ENCODE peak calls at places on chromosome 11, in ten cellular contexts. V is lung, K is tibial artery, J is heart left ventricle, A is A549, C is breast epithelium, N is H1, R is upper lobe of right lung, I is HCT116, F is spleen. T is an unnamed sample.

GRCh38 chr11:116240661-116241060 is 532.1 kb downstream of the BUD13 start:
- DNase-seq in I (no peak), N (no peak), V (no peak), R (no peak), K (no peak), J (no peak), F (no peak), A (no peak), C (no peak), T (peak)

GRCh38 chr11:9385288-9385902 is 943 bp downstream of the IPO7 start:
- DNase-seq in C (peak), J (no peak), A (peak), N (no peak), V (no peak), F (no peak), I (no peak), R (no peak), K (no peak), T (no peak)

GRCh38 chr11:101390539-101390938 is 193.3 kb downstream of the TRPC6 start:
- DNase-seq in A (peak), J (no peak), F (no peak), I (peak), N (no peak), V (no peak), C (no peak), K (no peak), R (no peak), T (peak)

GRCh38 chr11:35165416-35166368 is 26.7 kb downstream of the CD44 start:
- DNase-seq in J (no peak), K (no peak), R (no peak), V (peak), N (no peak), A (peak), I (no peak), F (peak), C (peak), T (peak)

GRCh38 chr11:721913-722811 is 16.1 kb downstream of the EPS8L2 start:
- DNase-seq in V (no peak), R (peak), K (peak), J (no peak), I (no peak), C (no peak), A (no peak), F (peak), N (no peak), T (no peak)

GRCh38 chr11:26204839-26205238 is 127.1 kb upstream of the ANO3 start:
- DNase-seq in N (no peak), C (no peak), J (no peak), V (no peak), I (no peak), R (no peak), F (no peak), A (no peak), K (no peak), T (no peak)

GRCh38 chr11:126949066-126949945 is 51.3 kb downstream of the KIRREL3 start:
- DNase-seq in J (no peak), N (no peak), V (no peak), F (no peak), K (no peak), I (no peak), A (no peak), R (no peak), C (no peak), T (no peak)

GRCh38 chr11:69213964-69214363 is 58.2 kb downstream of the SMIM38 start:
- DNase-seq in F (no peak), I (no peak), A (no peak), R (no peak), J (no peak), N (no peak), C (no peak), K (no peak), V (no peak), T (no peak)

GRCh38 chr11:47918882-47919495 is 61.4 kb upstream of the PTPRJ start:
- DNase-seq in I (no peak), A (no peak), R (no peak), K (no peak), C (no peak), F (peak), J (no peak), N (no peak), V (no peak), T (peak)

GRCh38 chr11:128411149-128411548 is 176.2 kb downstream of the ETS1 start:
- DNase-seq in A (no peak), F (no peak), J (no peak), K (no peak), I (no peak), V (no peak), N (no peak), R (no peak), C (no peak), T (no peak)

GRCh38 chr11:82718307-82718706 is 15.4 kb downstream of the FAM181B start:
- DNase-seq in F (no peak), V (no peak), K (no peak), R (no peak), N (peak), J (no peak), A (peak), C (peak), I (peak), T (peak)

GRCh38 chr11:7664867-7665266 is 8.4 kb downstream of the CYB5R2 start:
- DNase-seq in I (no peak), F (no peak), A (no peak), R (no peak), N (peak), K (no peak), V (no peak), J (no peak), C (no peak), T (no peak)

GRCh38 chr11:95255523-95256165 is 24.6 kb upstream of the SESN3 start:
- DNase-seq in N (no peak), R (no peak), I (no peak), F (no peak), J (no peak), K (no peak), V (no peak), A (no peak), C (no peak), T (no peak)

GRCh38 chr11:73379189-73379880 is 3.1 kb downstream of the RELT start:
- DNase-seq in J (no peak), C (peak), V (peak), I (no peak), A (no peak), F (no peak), K (no peak), R (peak), N (no peak), T (no peak)

GRCh38 chr11:94030059-94030458 is 8.9 kb downstream of the HEPHL1 start:
- DNase-seq in J (no peak), A (no peak), C (no peak), I (no peak), R (no peak), V (no peak), N (no peak), F (no peak), K (no peak), T (no peak)

GRCh38 chr11:64206457-64207246 is at the start of gene FERMT3:
- DNase-seq in K (no peak), I (no peak), R (peak), F (peak), V (peak), A (no peak), C (no peak), J (peak), N (no peak), T (no peak)

GRCh38 chr11:110184974-110185597 is 91.9 kb downstream of the ZC3H12C start:
- DNase-seq in R (no peak), K (no peak), V (no peak), N (no peak), I (peak), F (no peak), C (no peak), A (no peak), J (no peak), T (peak)

GRCh38 chr11:75775056-75775455 is 6.5 kb downstream of the DGAT2 start:
- DNase-seq in C (no peak), I (no peak), N (no peak), V (no peak), K (no peak), R (no peak), J (no peak), A (no peak), F (peak), T (no peak)

GRCh38 chr11:112529071-112529470 is 268.4 kb upstream of the PLET1 start:
- DNase-seq in K (no peak), V (no peak), F (no peak), N (no peak), A (no peak), J (no peak), R (no peak), C (no peak), I (no peak), T (no peak)

GRCh38 chr11:69648679-69649575 is 8.0 kb downstream of the CCND1 start:
- DNase-seq in C (no peak), K (peak), R (peak), N (no peak), J (peak), F (peak), I (no peak), A (no peak), V (no peak), T (no peak)

GRCh38 chr11:64685536-64685935 is 37.5 kb downstream of the NRXN2 start:
- DNase-seq in A (no peak), I (no peak), R (peak), K (no peak), N (no peak), J (no peak), C (no peak), F (no peak), V (no peak), T (no peak)

GRCh38 chr11:86383314-86383713 is 8.6 kb downstream of the CCDC81 start:
- DNase-seq in J (no peak), K (no peak), N (no peak), A (no peak), V (no peak), R (no peak), C (no peak), I (no peak), F (no peak), T (no peak)

GRCh38 chr11:92765965-92766371 is 203.5 kb upstream of the MTNR1B start:
- DNase-seq in C (no peak), R (no peak), I (no peak), F (peak), V (peak), J (no peak), N (peak), K (no peak), A (no peak), T (peak)

GRCh38 chr11:71222318-71223080 is 29.9 kb downstream of the SHANK2 start:
- DNase-seq in V (no peak), C (no peak), R (peak), J (no peak), K (no peak), A (no peak), N (no peak), I (no peak), F (peak), T (no peak)

GRCh38 chr11:36711104-36711825 is 113.2 kb upstream of the RAG2 start:
- DNase-seq in N (no peak), A (peak), J (no peak), V (no peak), I (no peak), K (no peak), R (no peak), C (no peak), F (no peak), T (peak)

GRCh38 chr11:129853508-129854228 is 38.0 kb downstream of the TMEM45B start:
- DNase-seq in I (no peak), R (peak), C (peak), F (no peak), J (no peak), V (peak), N (no peak), K (no peak), A (peak), T (peak)

GRCh38 chr11:117821431-117821830 is 3.1 kb downstream of the FXYD2 start:
- DNase-seq in N (no peak), J (peak), F (peak), I (no peak), K (no peak), V (no peak), A (no peak), R (peak), C (no peak), T (no peak)

GRCh38 chr11:117823294-117823940 is 1.1 kb downstream of the FXYD2 start:
- DNase-seq in R (peak), C (no peak), V (no peak), K (peak), N (no peak), A (peak), J (peak), F (peak), I (no peak), T (no peak)

GRCh38 chr11:117820516-117820915 is 4.0 kb downstream of the FXYD2 start:
- DNase-seq in R (no peak), I (no peak), A (no peak), K (no peak), V (no peak), C (no peak), F (peak), J (peak), N (no peak), T (no peak)

GRCh38 chr11:117822522-117823033 is 2.0 kb downstream of the FXYD2 start:
- DNase-seq in J (no peak), K (peak), V (no peak), R (peak), I (no peak), A (no peak), F (peak), C (no peak), N (no peak), T (no peak)

DNA sequence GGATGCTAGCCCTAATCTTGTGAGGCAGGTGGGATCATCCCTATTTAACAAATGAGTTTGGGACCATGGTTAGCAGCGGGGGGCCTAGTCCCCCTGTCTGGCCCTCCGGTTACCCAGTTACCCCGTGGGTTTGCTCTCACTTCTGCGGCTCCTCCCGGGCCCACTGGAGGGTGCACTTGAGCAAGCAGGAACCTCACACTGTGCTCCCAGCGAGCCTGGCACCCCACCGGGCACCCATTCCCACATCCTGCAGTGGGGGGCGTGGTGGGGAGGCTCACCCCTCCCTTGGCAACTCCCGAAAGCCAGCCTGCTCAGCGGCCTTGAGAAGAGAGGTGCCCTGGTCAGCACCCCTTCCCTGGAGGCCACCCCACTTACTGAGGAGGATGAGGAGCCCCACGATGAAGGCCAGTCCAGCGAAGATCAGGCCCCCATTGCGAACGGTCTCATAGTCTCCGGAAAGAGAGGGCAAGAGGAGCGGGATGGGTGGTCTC is 2.5 kb downstream of the FXYD2 start:
- DNase-seq in C (no peak), A (no peak), J (peak), F (peak), K (no peak), R (peak), I (no peak), N (peak), V (no peak), T (peak)
- TF ChIP-seq CTCF in C (peak), A (peak), J (peak), F (no peak), K (no peak), R (peak), I (no peak), N (no peak), V (peak), T (peak)

GRCh38 chr11:60783141-60783484 is 2.0 kb upstream of the MS4A10 start:
- DNase-seq in V (no peak), J (no peak), A (no peak), F (peak), N (no peak), K (no peak), R (peak), C (no peak), I (no peak), T (no peak)

GRCh38 chr11:60780065-60780464 is 5.1 kb upstream of the MS4A10 start:
- DNase-seq in V (no peak), J (no peak), K (no peak), F (peak), N (no peak), R (peak), I (no peak), C (no peak), A (no peak), T (no peak)

GRCh38 chr11:60782393-60783140 is 2.6 kb upstream of the MS4A10 start:
- DNase-seq in I (no peak), J (no peak), C (no peak), N (no peak), K (no peak), A (no peak), R (no peak), V (no peak), F (peak), T (no peak)

GRCh38 chr11:60783911-60784310 is 1.2 kb upstream of the MS4A10 start:
- DNase-seq in I (no peak), C (no peak), J (no peak), K (no peak), R (peak), V (no peak), F (peak), A (no peak), N (no peak), T (no peak)

DNA sequence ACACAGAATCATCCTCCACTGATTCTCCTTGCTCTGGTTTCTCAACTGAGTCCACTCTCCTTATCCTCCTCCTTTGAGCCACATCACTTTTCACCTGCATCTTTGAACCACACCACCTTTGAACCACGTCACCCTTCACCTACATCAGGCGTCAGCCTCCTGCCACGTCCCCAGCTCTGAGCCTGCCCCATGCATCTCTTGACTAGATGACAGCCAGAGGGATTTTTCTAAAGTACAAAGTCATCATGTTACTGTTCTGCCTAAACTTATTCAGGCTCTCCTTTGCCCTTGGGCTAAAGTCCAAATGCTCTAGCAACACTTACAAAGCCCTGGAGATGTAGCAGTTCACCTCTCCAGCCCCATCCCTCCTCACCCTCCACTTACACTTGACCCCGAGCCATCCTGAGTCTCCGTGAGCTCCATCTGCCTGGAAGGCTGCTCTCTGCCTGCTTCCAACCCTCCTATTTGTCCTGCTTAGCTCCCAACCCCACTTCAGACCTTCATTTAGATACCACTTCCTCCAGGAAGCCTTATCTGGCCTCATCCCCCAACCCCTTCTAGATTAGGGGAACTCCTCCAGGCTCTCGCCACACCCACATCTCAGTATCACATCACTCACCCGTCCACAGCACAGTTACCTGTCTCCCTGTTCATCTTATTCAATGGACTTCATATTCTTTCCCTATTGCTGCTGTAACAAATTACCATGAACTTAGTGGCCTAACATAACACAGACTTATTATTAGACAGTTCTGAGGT is 3.7 kb upstream of the MS4A10 start:
- DNase-seq in A (no peak), F (peak), C (no peak), V (no peak), R (no peak), I (no peak), N (no peak), J (no peak), K (no peak), T (no peak)
- H3K4me3 ChIP-seq in A (no peak), F (no peak), C (no peak), V (no peak), R (no peak), I (no peak), N (no peak), J (no peak), K (no peak), T (no peak)

DNA sequence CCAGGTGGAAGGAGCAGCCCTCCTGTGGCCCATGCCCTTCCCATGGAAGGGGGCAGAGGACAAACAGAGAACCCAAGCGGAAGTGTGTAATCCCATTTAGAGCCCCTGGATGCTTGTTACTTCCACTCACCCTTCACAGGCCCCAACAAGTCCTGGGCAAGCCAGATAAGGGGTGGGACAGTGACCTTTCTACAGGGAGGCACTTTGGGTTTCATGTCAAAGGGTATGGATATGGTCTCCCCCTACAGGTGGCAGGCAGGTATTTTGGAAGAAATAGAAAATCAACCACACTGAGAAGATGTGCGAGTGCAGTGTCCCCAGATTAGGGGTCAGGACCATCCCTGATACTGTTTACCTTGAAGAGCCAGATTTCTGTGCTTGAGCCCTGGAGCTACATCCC is 11.4 kb downstream of the MPEG1 start:
- DNase-seq in A (no peak), R (no peak), I (no peak), J (no peak), K (no peak), V (no peak), N (no peak), C (no peak), F (no peak), T (no peak)
- TF ChIP-seq CTCF in A (peak), R (peak), I (peak), J (no peak), K (no peak), V (no peak), N (peak), C (peak), F (no peak), T (peak)

GRCh38 chr11:6260207-6260726 is 629 bp downstream of the CCKBR start:
- DNase-seq in I (no peak), K (no peak), C (no peak), V (no peak), R (no peak), F (no peak), N (no peak), A (no peak), J (no peak), T (no peak)
- H3K4me3 ChIP-seq in I (no peak), K (no peak), C (peak), V (no peak), R (no peak), F (no peak), N (peak), A (no peak), J (no peak), T (no peak)

DNA sequence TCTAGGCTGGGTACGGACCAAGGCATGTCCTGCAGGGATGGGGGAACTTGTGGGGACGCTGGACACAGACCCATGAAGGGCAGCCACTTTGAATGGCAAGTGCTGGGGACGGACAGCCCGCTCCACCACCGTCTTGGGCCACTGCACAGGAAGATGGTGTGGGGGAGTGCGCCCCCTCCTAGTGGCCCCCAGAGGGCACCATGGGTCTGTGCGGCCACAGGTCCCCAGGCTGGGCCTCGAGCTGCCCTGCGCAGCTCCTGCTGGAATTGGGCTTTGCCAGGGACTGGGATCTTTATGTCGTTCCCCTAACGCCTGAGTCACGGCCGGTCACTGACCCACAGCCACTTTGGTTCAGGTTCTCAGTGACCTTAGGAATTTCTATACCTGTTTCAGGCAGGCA is 44.4 kb downstream of the NAT10 start:
- DNase-seq in C (no peak), R (no peak), V (no peak), F (no peak), K (no peak), J (no peak), N (peak), A (peak), I (no peak), T (peak)
- TF ChIP-seq CTCF in C (no peak), R (no peak), V (no peak), F (no peak), K (peak), J (no peak), N (peak), A (peak), I (peak), T (peak)

DNA sequence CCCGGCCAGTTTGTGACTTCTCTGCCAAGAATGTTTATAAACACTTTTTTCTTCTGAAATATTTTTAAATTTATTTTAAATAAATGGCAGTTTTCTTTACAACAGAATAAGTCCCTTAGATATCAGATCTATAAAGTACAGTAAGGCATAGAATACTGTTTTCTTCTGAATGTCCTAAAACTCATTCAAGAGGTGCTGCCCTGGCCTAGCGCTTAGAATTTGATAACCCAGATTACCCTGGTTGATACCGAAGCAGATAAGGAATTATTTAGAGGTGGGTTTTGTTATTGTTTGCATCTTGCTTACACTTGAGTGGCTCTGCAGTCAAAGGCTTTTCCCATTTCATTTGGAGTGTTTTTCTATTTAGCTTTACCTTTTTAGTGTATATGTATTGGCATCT is 1.1 kb downstream of the ACAD8 start:
- DNase-seq in A (no peak), V (no peak), I (no peak), N (no peak), C (no peak), K (no peak), R (no peak), F (no peak), J (no peak), T (no peak)
- H3K4me3 ChIP-seq in A (peak), V (no peak), I (peak), N (peak), C (peak), K (peak), R (peak), F (peak), J (peak), T (peak)

T was measured in choroid plexus epithelial cell.